ENCODE peak calls at places on chromosomes 12 and 14, in four cellular contexts. One of them, this sample, is unnamed.

GRCh38 chr14:104898870-104899510 is 25.7 kb upstream of the PLD4 start:
- DNase-seq in HCT116: no peak
- DNase-seq in K562: no peak
- DNase-seq in HepG2: no peak
- DNase-seq in this sample: no peak

GRCh38 chr14:98197933-98198332 is 1074.1 kb downstream of the BCL11B start:
- DNase-seq in HCT116: no peak
- DNase-seq in K562: no peak
- DNase-seq in HepG2: no peak
- DNase-seq in this sample: no peak

GRCh38 chr12:12877789-12878455 is 13.4 kb upstream of the GPRC5A start:
- DNase-seq in HCT116: no peak
- DNase-seq in K562: no peak
- DNase-seq in HepG2: no peak
- DNase-seq in this sample: no peak

GRCh38 chr12:116137318-116137717 is 140.2 kb downstream of the MED13L start:
- DNase-seq in HCT116: no peak
- DNase-seq in K562: no peak
- DNase-seq in HepG2: no peak
- DNase-seq in this sample: no peak

GRCh38 chr12:561908-562593 is 101.2 kb downstream of the NINJ2 start:
- DNase-seq in HCT116: no peak
- DNase-seq in K562: peak
- DNase-seq in HepG2: no peak
- DNase-seq in this sample: no peak

GRCh38 chr14:59454131-59454530 is 11.0 kb downstream of the GPR135 start:
- DNase-seq in HCT116: no peak
- DNase-seq in K562: no peak
- DNase-seq in HepG2: no peak
- DNase-seq in this sample: no peak

GRCh38 chr12:2643736-2644135 is 151.0 kb upstream of the FKBP4 start:
- DNase-seq in HCT116: no peak
- DNase-seq in K562: no peak
- DNase-seq in HepG2: no peak
- DNase-seq in this sample: no peak

GRCh38 chr12:100437038-100437841 is 36.4 kb upstream of the NR1H4 start:
- DNase-seq in HCT116: no peak
- DNase-seq in K562: no peak
- DNase-seq in HepG2: peak
- DNase-seq in this sample: no peak

GRCh38 chr12:23503544-23503943 is 445.9 kb downstream of the SOX5 start:
- DNase-seq in HCT116: no peak
- DNase-seq in K562: no peak
- DNase-seq in HepG2: no peak
- DNase-seq in this sample: no peak

GRCh38 chr14:103260629-103261124 is 73.4 kb upstream of the EIF5 start:
- DNase-seq in HCT116: no peak
- DNase-seq in K562: no peak
- DNase-seq in HepG2: no peak
- DNase-seq in this sample: no peak

GRCh38 chr14:101103321-101103901 is 199.9 kb upstream of the RTL1 start:
- DNase-seq in HCT116: no peak
- DNase-seq in K562: no peak
- DNase-seq in HepG2: no peak
- DNase-seq in this sample: no peak

GRCh38 chr12:116959845-116960514 is 49.2 kb downstream of the FBXW8 start:
- DNase-seq in HCT116: no peak
- DNase-seq in K562: no peak
- DNase-seq in HepG2: no peak
- DNase-seq in this sample: no peak

GRCh38 chr12:54251667-54252284 is 28.1 kb downstream of the CBX5 start:
- DNase-seq in HCT116: peak
- DNase-seq in K562: peak
- DNase-seq in HepG2: peak
- DNase-seq in this sample: no peak

GRCh38 chr12:45757172-45757571 is 27.7 kb downstream of the ARID2 start:
- DNase-seq in HCT116: no peak
- DNase-seq in K562: no peak
- DNase-seq in HepG2: no peak
- DNase-seq in this sample: no peak

GRCh38 chr12:45762185-45763110 is 32.9 kb downstream of the ARID2 start:
- DNase-seq in HCT116: peak
- DNase-seq in K562: no peak
- DNase-seq in HepG2: peak
- DNase-seq in this sample: no peak

GRCh38 chr12:45760333-45760732 is 30.8 kb downstream of the ARID2 start:
- DNase-seq in HCT116: no peak
- DNase-seq in K562: no peak
- DNase-seq in HepG2: no peak
- DNase-seq in this sample: no peak

DNA sequence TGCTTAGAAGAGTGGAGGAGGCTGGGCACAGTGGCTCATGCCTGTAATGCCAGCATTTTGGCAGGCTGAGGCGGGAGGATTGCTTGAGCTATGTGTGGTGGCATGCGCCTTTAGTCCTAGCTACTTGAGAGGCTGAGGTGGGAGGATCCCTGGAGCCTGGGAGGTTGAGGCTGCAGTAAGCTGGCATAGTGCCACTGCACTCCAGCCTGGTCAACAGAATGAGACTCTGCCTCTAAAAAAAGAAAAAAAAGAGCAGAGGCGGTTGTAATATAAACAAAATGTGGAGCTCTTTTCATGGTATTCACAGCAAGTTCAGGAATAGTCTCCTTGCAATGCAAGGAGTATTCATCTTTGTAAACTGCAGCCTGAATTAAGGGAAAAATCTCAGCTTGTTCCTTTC is 27.2 kb downstream of the ARID2 start:
- DNase-seq in HCT116: no peak
- DNase-seq in K562: no peak
- DNase-seq in HepG2: no peak
- DNase-seq in this sample: no peak
- H3K27ac ChIP-seq in HCT116: no peak
- H3K27ac ChIP-seq in K562: no peak
- H3K27ac ChIP-seq in HepG2: no peak
- H3K27ac ChIP-seq in this sample: no peak

GRCh38 chr12:44573723-44574122 is 302.4 kb downstream of the NELL2 start:
- DNase-seq in HCT116: no peak
- DNase-seq in K562: no peak
- DNase-seq in HepG2: no peak
- DNase-seq in this sample: no peak

GRCh38 chr12:44571031-44571550 is 305.0 kb downstream of the NELL2 start:
- DNase-seq in HCT116: no peak
- DNase-seq in K562: no peak
- DNase-seq in HepG2: no peak
- DNase-seq in this sample: no peak

DNA sequence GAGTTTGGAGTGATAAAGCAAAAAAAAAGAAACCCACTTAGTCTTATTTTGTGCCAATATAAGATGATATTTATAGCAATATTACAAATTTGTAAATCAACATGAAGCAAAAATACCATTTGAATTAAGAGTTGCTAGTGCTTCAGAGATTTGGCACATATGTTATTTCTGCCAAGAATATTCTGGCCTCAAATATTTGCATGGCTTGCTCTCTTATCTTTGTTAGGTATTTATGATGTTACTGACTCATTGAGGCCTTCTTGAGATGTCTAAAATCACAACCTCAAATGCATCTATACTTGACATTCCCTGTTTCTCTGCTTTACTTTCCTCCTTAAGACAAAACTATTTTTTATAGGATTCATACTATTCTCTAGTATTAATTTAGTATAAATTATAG is 301.5 kb downstream of the NELL2 start:
- DNase-seq in HCT116: no peak
- DNase-seq in K562: no peak
- DNase-seq in HepG2: no peak
- DNase-seq in this sample: no peak
- TF ChIP-seq TCF7L2 in HCT116: no peak
- TF ChIP-seq TCF7L2 in K562: no peak
- TF ChIP-seq TCF7L2 in HepG2: no peak
- TF ChIP-seq TCF7L2 in this sample: no peak

GRCh38 chr12:127272864-127273263 is 994.1 kb upstream of the TMEM132C start:
- DNase-seq in HCT116: no peak
- DNase-seq in K562: no peak
- DNase-seq in HepG2: no peak
- DNase-seq in this sample: no peak

GRCh38 chr12:127268121-127268520 is 998.8 kb upstream of the TMEM132C start:
- DNase-seq in HCT116: no peak
- DNase-seq in K562: no peak
- DNase-seq in HepG2: no peak
- DNase-seq in this sample: no peak

GRCh38 chr12:127271776-127272175 is 995.2 kb upstream of the TMEM132C start:
- DNase-seq in HCT116: no peak
- DNase-seq in K562: no peak
- DNase-seq in HepG2: no peak
- DNase-seq in this sample: no peak

GRCh38 chr12:127267128-127267527 is 999.8 kb upstream of the TMEM132C start:
- DNase-seq in HCT116: no peak
- DNase-seq in K562: no peak
- DNase-seq in HepG2: no peak
- DNase-seq in this sample: no peak

GRCh38 chr12:127270193-127270592 is 996.8 kb upstream of the TMEM132C start:
- DNase-seq in HCT116: no peak
- DNase-seq in K562: no peak
- DNase-seq in HepG2: no peak
- DNase-seq in this sample: no peak
- H3K27ac ChIP-seq in HCT116: no peak
- H3K27ac ChIP-seq in K562: no peak
- H3K27ac ChIP-seq in HepG2: no peak
- H3K27ac ChIP-seq in this sample: no peak

DNA sequence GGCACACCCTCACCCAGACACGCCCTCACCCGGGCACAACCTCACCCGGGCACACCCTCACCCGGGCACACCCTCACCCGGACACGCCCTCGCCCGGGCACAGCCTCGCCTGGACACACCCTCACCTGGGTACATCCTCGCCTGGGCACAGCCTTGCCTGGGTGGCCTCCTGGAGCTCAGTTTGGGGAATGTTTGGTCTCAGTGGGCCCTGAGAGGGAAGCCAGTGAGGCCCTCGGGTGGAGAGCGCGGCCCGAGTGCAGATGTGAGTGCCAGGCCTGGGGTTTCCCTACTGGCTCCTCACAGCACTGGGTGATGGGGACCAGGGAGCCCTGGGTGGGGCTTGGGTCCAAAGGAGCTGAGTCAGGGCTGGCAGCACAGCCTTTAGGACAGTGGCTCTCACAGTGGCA is 23.8 kb downstream of the GALNT9 start:
- DNase-seq in HCT116: no peak
- DNase-seq in K562: no peak
- DNase-seq in HepG2: no peak
- DNase-seq in this sample: no peak
- TF ChIP-seq TCF7L2 in HCT116: no peak
- TF ChIP-seq TCF7L2 in K562: no peak
- TF ChIP-seq TCF7L2 in HepG2: no peak
- TF ChIP-seq TCF7L2 in this sample: no peak

GRCh38 chr12:110579889-110580253 is 3.2 kb downstream of the PPTC7 start:
- DNase-seq in HCT116: no peak
- DNase-seq in K562: no peak
- DNase-seq in HepG2: no peak
- DNase-seq in this sample: no peak
- H3K27ac ChIP-seq in HCT116: peak
- H3K27ac ChIP-seq in K562: no peak
- H3K27ac ChIP-seq in HepG2: no peak
- H3K27ac ChIP-seq in this sample: no peak

This sample was measured in Panc1.